ENCODE peak calls at places on chromosomes 1 and 21, in seven cellular contexts. C is Peyer's patch; L is caudate nucleus; T is NCI-H446 treated with DMSO at 0.1 percent for 48 hours; O is GM12892; M is choroid plexus epithelial cell; Y is stimulated activated effector memory CD8-positive, alpha-beta T cell treated with anti-CD3 and anti-CD28 coated beads, Interleukin-12 subunit alpha, Interleukin-12 subunit beta, amount 100 ng/mL, for 72 hours. I is an unnamed sample.

GRCh38 chr1:94079991-94080388 is 41.0 kb downstream of the ABCA4 start:
- DNase-seq in C (no peak), L (no peak), T (no peak), O (no peak), M (no peak), Y (no peak), I (no peak)

GRCh38 chr21:36260030-36260787 is 59.8 kb upstream of the MORC3 start:
- DNase-seq in C (peak), L (no peak), T (no peak), O (no peak), M (peak), Y (peak), I (peak)

GRCh38 chr1:245051349-245052221 is 103.2 kb upstream of the KIF26B start:
- DNase-seq in C (no peak), L (peak), T (no peak), O (no peak), M (peak), Y (no peak), I (peak)

GRCh38 chr1:2999571-2999970 is 21.7 kb upstream of the ACTRT2 start:
- DNase-seq in C (peak), L (no peak), T (no peak), O (no peak), M (no peak), Y (no peak), I (peak)

GRCh38 chr1:215842905-215843304 is 275.8 kb downstream of the KCTD3 start:
- DNase-seq in C (no peak), L (no peak), T (no peak), O (no peak), M (no peak), Y (no peak), I (no peak)

GRCh38 chr1:190084552-190084951 is 393.1 kb downstream of the BRINP3 start:
- DNase-seq in C (no peak), L (no peak), T (no peak), O (no peak), M (no peak), Y (no peak), I (no peak)

GRCh38 chr1:183069562-183070216 is 46.5 kb downstream of the LAMC1 start:
- DNase-seq in C (peak), L (no peak), T (no peak), O (no peak), M (no peak), Y (no peak), I (no peak)

GRCh38 chr1:175169305-175170018 is 23.1 kb downstream of the KIAA0040 start:
- DNase-seq in C (no peak), L (no peak), T (no peak), O (no peak), M (no peak), Y (no peak), I (no peak)

GRCh38 chr1:38093569-38094520 is 47.3 kb upstream of the POU3F1 start:
- DNase-seq in C (no peak), L (no peak), T (no peak), O (no peak), M (no peak), Y (no peak), I (no peak)

GRCh38 chr1:193216920-193217319 is 30.5 kb upstream of the B3GALT2 start:
- DNase-seq in C (no peak), L (no peak), T (no peak), O (no peak), M (no peak), Y (no peak), I (no peak)

GRCh38 chr1:95023399-95024050 is 49.2 kb downstream of the ALG14 start:
- DNase-seq in C (no peak), L (no peak), T (peak), O (no peak), M (peak), Y (no peak), I (no peak)

GRCh38 chr1:119318466-119319309 is 49.9 kb upstream of the HAO2 start:
- DNase-seq in C (no peak), L (no peak), T (no peak), O (no peak), M (no peak), Y (no peak), I (no peak)

GRCh38 chr1:180123463-180123936 is 31.2 kb upstream of the QSOX1 start:
- DNase-seq in C (no peak), L (no peak), T (no peak), O (no peak), M (peak), Y (no peak), I (no peak)

GRCh38 chr1:38134294-38134755 is 87.7 kb upstream of the POU3F1 start:
- DNase-seq in C (no peak), L (no peak), T (no peak), O (no peak), M (no peak), Y (no peak), I (no peak)

GRCh38 chr1:177223359-177223758 is 52.6 kb downstream of the BRINP2 start:
- DNase-seq in C (no peak), L (no peak), T (no peak), O (no peak), M (no peak), Y (no peak), I (no peak)

I was measured in dorsolateral prefrontal cortex.